ENCODE peak calls at places on chromosome 12, in six cellular contexts. N is HepG2, W is GM12891, H is K562, P is SK-N-SH, Q is GM12878. D is an unnamed sample.

GRCh38 chr12:106446429-106447092 is 89.0 kb downstream of the POLR3B start:
- DNase-seq in H (no peak), W (no peak), N (no peak), P (no peak), Q (no peak), D (no peak)

GRCh38 chr12:118358607-118359540 is 13.8 kb downstream of the TAOK3 start:
- DNase-seq in Q (no peak), H (peak), N (no peak), P (no peak), W (no peak), D (no peak)

GRCh38 chr12:131043401-131043871 is 89.7 kb downstream of the ADGRD1 start:
- DNase-seq in N (no peak), Q (no peak), W (no peak), H (no peak), P (no peak), D (no peak)

GRCh38 chr12:113860059-113860820 is 105.9 kb downstream of the RBM19 start:
- DNase-seq in Q (no peak), W (no peak), N (no peak), H (peak), P (no peak), D (no peak)

GRCh38 chr12:55728185-55728931 is 451 bp downstream of the CD63 start:
- DNase-seq in P (peak), N (no peak), H (peak), Q (no peak), W (no peak), D (no peak)

GRCh38 chr12:76920182-76921014 is 41.6 kb upstream of the CSRP2 start:
- DNase-seq in N (no peak), W (no peak), H (no peak), P (no peak), Q (no peak), D (no peak)

GRCh38 chr12:38159092-38159551 is 157.5 kb upstream of the ALG10B start:
- DNase-seq in N (no peak), Q (no peak), W (no peak), P (no peak), H (no peak), D (no peak)

GRCh38 chr12:94186461-94187237 is 38.3 kb downstream of the PLXNC1 start:
- DNase-seq in Q (no peak), P (peak), W (no peak), H (no peak), N (no peak), D (no peak)

GRCh38 chr12:52130695-52131094 is 51.2 kb downstream of the SMIM41 start:
- DNase-seq in N (no peak), P (peak), W (peak), H (no peak), Q (no peak), D (peak)

GRCh38 chr12:131100031-131100674 is 146.4 kb downstream of the ADGRD1 start:
- DNase-seq in N (no peak), H (no peak), P (no peak), W (no peak), Q (no peak), D (no peak)

GRCh38 chr12:70971395-70971794 is 50.9 kb upstream of the PTPRR start:
- DNase-seq in P (no peak), N (no peak), Q (no peak), H (no peak), W (no peak), D (no peak)

GRCh38 chr12:8780389-8780788 is 42.0 kb upstream of the A2ML1 start:
- DNase-seq in Q (no peak), H (peak), N (peak), W (no peak), P (peak), D (no peak)

GRCh38 chr12:30719060-30719459 is 23.4 kb upstream of the IPO8 start:
- DNase-seq in Q (no peak), H (no peak), W (no peak), N (no peak), P (no peak), D (no peak)

GRCh38 chr12:132686831-132687210 is 321 bp downstream of the POLE start:
- DNase-seq in P (peak), Q (no peak), W (no peak), H (peak), N (no peak), D (no peak)

GRCh38 chr12:1518763-1519516 is 75.4 kb downstream of the FBXL14 start:
- DNase-seq in N (peak), W (no peak), P (no peak), H (peak), Q (no peak), D (no peak)

GRCh38 chr12:1517734-1518485 is 76.5 kb downstream of the FBXL14 start:
- DNase-seq in Q (no peak), P (no peak), W (no peak), N (no peak), H (no peak), D (no peak)

GRCh38 chr12:1515428-1515827 is 79.0 kb downstream of the FBXL14 start:
- DNase-seq in N (no peak), W (no peak), P (no peak), H (no peak), Q (no peak), D (no peak)

GRCh38 chr12:1518486-1518762 is 76.0 kb downstream of the FBXL14 start:
- DNase-seq in H (no peak), Q (no peak), P (no peak), W (no peak), N (no peak), D (no peak)

DNA sequence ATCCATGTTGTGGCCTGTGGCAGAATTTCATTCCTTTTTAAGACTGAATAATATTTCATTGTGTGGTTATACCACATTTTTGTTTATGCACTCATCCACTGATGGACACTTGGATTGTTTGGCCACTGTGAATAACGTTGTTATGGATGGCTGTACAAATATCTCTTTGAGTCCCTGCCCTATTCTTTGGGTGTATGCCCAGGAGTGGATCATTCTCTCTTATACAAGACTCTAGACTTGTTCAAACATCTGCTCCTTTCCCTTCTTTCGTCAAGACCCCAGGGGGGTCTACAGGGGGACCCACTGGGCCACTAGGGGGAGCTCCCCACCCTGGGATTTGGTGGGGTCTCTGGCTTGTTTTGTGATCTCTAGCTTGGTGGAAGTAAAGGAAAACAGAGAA is 77.4 kb downstream of the FBXL14 start:
- DNase-seq in P (peak), Q (no peak), W (no peak), N (peak), H (no peak), D (no peak)
- TF ChIP-seq TAF1 in P (no peak), Q (no peak), W (no peak), N (no peak), H (no peak), D (no peak)

DNA sequence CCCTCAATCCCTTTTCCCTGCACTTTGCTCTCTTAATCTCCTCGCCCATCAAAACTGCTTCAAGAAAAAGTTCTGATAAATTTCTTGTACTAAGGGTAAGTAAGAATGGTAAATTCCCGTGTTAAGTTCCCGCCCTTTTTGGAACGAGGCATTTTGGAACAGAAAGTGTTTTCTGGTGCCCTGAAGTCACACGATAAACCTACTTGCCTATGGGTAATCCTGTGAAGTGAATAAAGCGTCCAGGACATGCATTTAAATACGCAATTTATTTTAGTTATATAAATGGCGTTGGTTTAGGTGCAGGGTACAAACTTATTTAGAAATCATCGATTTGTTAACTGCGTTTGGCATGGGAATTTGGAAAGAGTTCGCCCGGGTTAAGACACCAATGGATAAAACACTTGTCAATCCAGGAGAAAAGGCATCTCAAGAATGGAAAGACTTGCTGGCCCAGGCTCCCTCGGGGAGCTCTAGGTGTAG is 704 bp upstream of the RAP1B start:
- DNase-seq in W (no peak), H (peak), N (no peak), P (peak), Q (no peak), D (no peak)
- TF ChIP-seq TAF1 in W (no peak), H (no peak), N (no peak), P (no peak), Q (no peak), D (no peak)

GRCh38 chr12:75852143-75852542 is 179.4 kb downstream of the PHLDA1 start:
- DNase-seq in H (no peak), Q (no peak), P (no peak), N (no peak), W (no peak), D (no peak)
- TF ChIP-seq TAF1 in H (no peak), Q (no peak), P (no peak), N (no peak), W (no peak), D (no peak)

GRCh38 chr12:28313631-28314030 is 123.4 kb downstream of the CCDC91 start:
- DNase-seq in W (no peak), N (no peak), Q (no peak), H (peak), P (no peak), D (no peak)
- TF ChIP-seq TAF1 in W (no peak), N (no peak), Q (no peak), H (no peak), P (no peak), D (no peak)

GRCh38 chr12:1583421-1584078 is 10.8 kb downstream of the FBXL14 start:
- DNase-seq in P (peak), N (peak), W (peak), H (peak), Q (peak), D (no peak)
- TF ChIP-seq TAF1 in P (no peak), N (no peak), W (no peak), H (no peak), Q (no peak), D (no peak)

D was measured in GM12892.